ENCODE peak calls at places on chromosome 12, in four cellular contexts. D is Right ventricle myocardium superior, P is activated gamma-delta T cell treated with Interleukin-2 at 50 U/mL for 16 hours, X is RCC 7860. O is an unnamed sample.

GRCh38 chr12:69028941-69029729 is 96.2 kb upstream of the CPM start:
- DNase-seq in D (no peak), X (no peak), P (no peak), O (no peak)

GRCh38 chr12:5165296-5165970 is 121.8 kb downstream of the KCNA5 start:
- DNase-seq in P (no peak), D (no peak), X (peak; percentile 46), O (no peak)

GRCh38 chr12:132326646-132327045 is 2.7 kb downstream of the GALNT9 start:
- DNase-seq in X (no peak), P (no peak), D (no peak), O (peak; percentile 47)

GRCh38 chr12:115023279-115023678 is 339.3 kb upstream of the TBX3 start:
- DNase-seq in P (no peak), D (peak; percentile 51), X (no peak), O (no peak)

GRCh38 chr12:103799504-103800251 is 41.4 kb downstream of the NT5DC3 start:
- DNase-seq in X (peak; percentile 18), D (no peak), P (no peak), O (no peak)

GRCh38 chr12:91178139-91178561 is 4.5 kb downstream of the DCN start:
- DNase-seq in P (no peak), D (no peak), X (peak; percentile 27), O (no peak)

GRCh38 chr12:29519585-29520182 is 22.2 kb upstream of the OVCH1 start:
- DNase-seq in X (peak; percentile 6), D (no peak), P (peak; percentile 14), O (no peak)

GRCh38 chr12:82383930-82384513 is 25.7 kb downstream of the METTL25 start:
- DNase-seq in X (peak; percentile 32), D (no peak), P (no peak), O (no peak)

GRCh38 chr12:21656931-21657335 is 709 bp downstream of the LDHB start:
- DNase-seq in P (peak; percentile 21), D (no peak), X (peak; percentile 10), O (no peak)

GRCh38 chr12:52010152-52010622 is 3.4 kb downstream of the TAMALIN start:
- DNase-seq in P (no peak), D (peak; percentile 90), X (no peak), O (peak; percentile 89)

GRCh38 chr12:93541578-93542217 is 30.8 kb upstream of the SOCS2 start:
- DNase-seq in D (no peak), P (no peak), X (no peak), O (no peak)

GRCh38 chr12:82461851-82462250 is 103.5 kb downstream of the METTL25 start:
- DNase-seq in P (no peak), X (peak; percentile 11), D (no peak), O (no peak)

GRCh38 chr12:111227476-111228420 is 141.1 kb downstream of the PHETA1 start:
- DNase-seq in D (no peak), X (no peak), P (no peak), O (no peak)

GRCh38 chr12:38931461-38931860 is 26.1 kb upstream of the CPNE8 start:
- DNase-seq in D (no peak), P (no peak), X (no peak), O (no peak)

GRCh38 chr12:32139064-32139421 is 32.4 kb downstream of the BICD1 start:
- DNase-seq in X (no peak), P (peak; percentile 5), D (no peak), O (no peak)

GRCh38 chr12:90978117-90978770 is 23.3 kb upstream of the CCER1 start:
- DNase-seq in P (no peak), D (no peak), X (peak; percentile 34), O (no peak)

GRCh38 chr12:68565391-68565903 is 45.3 kb upstream of the RAP1B start:
- DNase-seq in X (peak; percentile 75), D (no peak), P (no peak), O (no peak)

O was measured in Right ventricle myocardium inferior.